ENCODE peak calls at places on chromosomes 1 and 21, in four cellular contexts. H, G, Z and T are unnamed samples.

GRCh38 chr1:240027059-240027462 is 64.6 kb upstream of the FMN2 start:
- DNase-seq in G (no peak), Z (peak; percentile 65), H (peak; percentile 65), T (peak; percentile 71)

GRCh38 chr1:169109561-169110134 is 3.2 kb downstream of the ATP1B1 start:
- DNase-seq in H (peak; percentile 70), G (peak; percentile 37), Z (peak; percentile 86), T (peak; percentile 85)

GRCh38 chr1:204694145-204694544 is 8.6 kb upstream of the LRRN2 start:
- DNase-seq in H (no peak), Z (no peak), G (no peak), T (no peak)

GRCh38 chr1:186482661-186483255 is 21.8 kb upstream of the PDC start:
- DNase-seq in G (no peak), H (peak; percentile 49), Z (peak; percentile 85), T (peak; percentile 89)

GRCh38 chr21:29133796-29134195 is 3.4 kb downstream of the MAP3K7CL start:
- DNase-seq in H (no peak), Z (no peak), G (no peak), T (no peak)

GRCh38 chr1:201637282-201638076 is 98.6 kb downstream of the NAV1 start:
- DNase-seq in H (peak; percentile 72), G (no peak), Z (peak; percentile 68), T (peak; percentile 78)

GRCh38 chr1:28190996-28191645 is 14.6 kb upstream of the PTAFR start:
- DNase-seq in H (no peak), G (no peak), Z (peak; percentile 57), T (peak; percentile 25)

GRCh38 chr1:31509124-31510072 is 66.9 kb upstream of the TINAGL1 start:
- DNase-seq in Z (no peak), H (no peak), G (no peak), T (no peak)

DNA sequence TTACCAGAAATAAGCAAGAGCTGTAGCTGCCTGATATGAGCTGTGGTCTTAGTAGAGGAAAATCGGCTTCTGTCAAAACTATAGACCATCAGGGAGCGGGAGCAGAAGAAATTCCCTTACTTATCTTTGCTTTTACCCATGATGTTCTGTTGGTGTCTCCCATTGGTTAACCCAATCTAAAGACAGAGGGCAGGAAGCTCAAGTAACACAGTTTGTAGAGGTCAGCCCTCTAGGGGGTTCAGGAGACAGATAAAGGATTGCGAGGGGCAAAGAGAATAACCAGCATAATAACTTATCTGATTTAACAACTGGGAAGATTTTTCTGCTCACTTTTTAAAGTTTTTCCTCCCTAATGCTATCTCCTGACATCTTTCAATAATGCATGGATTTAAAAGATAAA is 142.4 kb downstream of the NTMT2 start:
- DNase-seq in Z (no peak), H (no peak), G (no peak), T (no peak)
- TF ChIP-seq CTCF in Z (no peak), H (no peak), G (no peak), T (no peak)

DNA sequence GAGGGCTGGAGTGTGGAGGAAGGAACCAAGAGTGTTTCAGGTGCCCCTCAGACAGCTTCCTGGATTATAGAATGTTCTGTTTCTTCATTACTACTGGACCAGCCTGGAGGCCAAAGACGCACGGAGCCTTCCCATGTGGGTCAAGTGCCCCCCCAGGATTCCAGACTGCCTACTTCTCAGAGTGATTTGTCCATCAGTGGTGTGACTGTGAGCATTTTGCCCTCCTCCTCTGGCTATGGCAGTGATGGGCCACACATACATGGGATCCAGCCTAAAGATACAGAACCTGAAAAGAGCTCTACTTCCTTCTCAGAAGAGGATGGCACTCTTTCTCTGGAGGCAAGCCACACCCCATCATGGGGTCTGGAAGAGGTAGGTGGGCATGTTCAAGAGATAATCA is 64.9 kb downstream of the MACF1 start:
- DNase-seq in H (no peak), Z (no peak), G (no peak), T (no peak)
- H3K4me3 ChIP-seq in H (no peak overlapping the region), Z (peak overlapping the region; percentile 45), G (peak overlapping the region; percentile 31), T (peak overlapping the region; percentile 60)

GRCh38 chr1:5125208-5125607 is 470.8 kb downstream of the AJAP1 start:
- DNase-seq in G (no peak), Z (no peak), H (no peak), T (no peak)
- TF ChIP-seq CTCF in G (no peak), Z (no peak), H (no peak), T (no peak)

GRCh38 chr1:1090424-1091343 is 16.6 kb upstream of the RNF223 start:
- DNase-seq in G (no peak), Z (no peak), H (peak; percentile 30), T (no peak)
- H3K4me3 ChIP-seq in G (no peak overlapping the region), Z (no peak overlapping the region), H (no peak overlapping the region), T (no peak overlapping the region)